ENCODE peak calls at places on chromosomes 1 and 21, in seven cellular contexts. J is stimulated activated CD8-positive, alpha-beta memory T cell treated with anti-CD3 and anti-CD28 coated beads, Interleukin-12 subunit alpha, Interleukin-12 subunit beta, amount 100 ng/mL, for 1 hour; E is HuH-7.5; I is Jurkat, Clone E6-1; U is ovary; Z is GM03348; F is GOT3. Y is an unnamed sample.

GRCh38 chr1:114111731-114112661 is 41.7 kb downstream of the SYT6 start:
- DNase-seq in J (no peak), E (no peak), I (no peak), U (no peak), Z (no peak), F (no peak), Y (no peak)

GRCh38 chr1:21451981-21452411 is 12.1 kb downstream of the NBPF3 start:
- DNase-seq in J (no peak), E (no peak), I (no peak), U (no peak), Z (peak), F (no peak), Y (peak)

GRCh38 chr21:44999972-45000636 is 60.3 kb downstream of the SLX9 start:
- DNase-seq in J (no peak), E (no peak), I (no peak), U (peak), Z (no peak), F (no peak), Y (no peak)

GRCh38 chr1:33740040-33740745 is 123.7 kb upstream of the HMGB4 start:
- DNase-seq in J (no peak), E (no peak), I (no peak), U (no peak), Z (no peak), F (no peak), Y (no peak)

GRCh38 chr1:54335396-54336056 is 70.7 kb downstream of the SSBP3 start:
- DNase-seq in J (no peak), E (no peak), I (no peak), U (peak), Z (peak), F (peak), Y (no peak)

GRCh38 chr1:30914587-30914922 is 6.0 kb upstream of the SDC3 start:
- DNase-seq in J (no peak), E (no peak), I (no peak), U (peak), Z (no peak), F (no peak), Y (no peak)

GRCh38 chr1:76023669-76024407 is 50.7 kb upstream of the ST6GALNAC3 start:
- DNase-seq in J (no peak), E (no peak), I (no peak), U (no peak), Z (no peak), F (no peak), Y (no peak)

GRCh38 chr1:227889047-227889862 is 58.5 kb downstream of the WNT9A start:
- DNase-seq in J (no peak), E (no peak), I (no peak), U (peak), Z (no peak), F (no peak), Y (no peak)

GRCh38 chr1:44507490-44508396 is 102.7 kb downstream of the RNF220 start:
- DNase-seq in J (no peak), E (no peak), I (no peak), U (no peak), Z (no peak), F (no peak), Y (no peak)

GRCh38 chr1:231803353-231803752 is 176.8 kb downstream of the DISC1 start:
- DNase-seq in J (no peak), E (no peak), I (no peak), U (no peak), Z (peak), F (no peak), Y (no peak)

GRCh38 chr1:162030741-162031280 is 7.1 kb upstream of the OLFML2B start:
- DNase-seq in J (no peak), E (no peak), I (no peak), U (no peak), Z (no peak), F (no peak), Y (no peak)

GRCh38 chr1:215710340-215710971 is 143.4 kb downstream of the KCTD3 start:
- DNase-seq in J (no peak), E (peak), I (peak), U (no peak), Z (peak), F (no peak), Y (peak)

GRCh38 chr21:37087188-37087587 is 14.1 kb downstream of the TTC3 start:
- DNase-seq in J (no peak), E (no peak), I (no peak), U (no peak), Z (peak), F (no peak), Y (no peak)

GRCh38 chr1:29639741-29640427 is 403.6 kb downstream of the PTPRU start:
- DNase-seq in J (no peak), E (no peak), I (no peak), U (no peak), Z (peak), F (no peak), Y (no peak)

GRCh38 chr1:201714542-201715276 is 114.2 kb upstream of the IPO9 start:
- DNase-seq in J (no peak), E (peak), I (no peak), U (peak), Z (peak), F (peak), Y (no peak)

GRCh38 chr1:154559496-154559950 is 1.1 kb upstream of the UBE2Q1 start:
- DNase-seq in J (peak), E (peak), I (peak), U (peak), Z (peak), F (peak), Y (peak)

GRCh38 chr1:205030916-205031315 is 12.1 kb upstream of the CNTN2 start:
- DNase-seq in J (no peak), E (no peak), I (no peak), U (no peak), Z (no peak), F (no peak), Y (no peak)

GRCh38 chr1:159977364-159978106 is 23.5 kb upstream of the SLAMF9 start:
- DNase-seq in J (no peak), E (no peak), I (no peak), U (no peak), Z (no peak), F (no peak), Y (no peak)

GRCh38 chr1:12153181-12153785 is 13.5 kb upstream of the TNFRSF1B start:
- DNase-seq in J (no peak), E (no peak), I (no peak), U (no peak), Z (peak), F (peak), Y (no peak)

GRCh38 chr1:23699280-23700179 is 7.9 kb downstream of the RPL11 start:
- DNase-seq in J (no peak), E (no peak), I (no peak), U (no peak), Z (no peak), F (peak), Y (no peak)

GRCh38 chr1:14543191-14543849 is 55.2 kb upstream of the KAZN start:
- DNase-seq in J (no peak), E (no peak), I (no peak), U (no peak), Z (peak), F (no peak), Y (no peak)